ENCODE peak calls at places on chromosome 12, in ten cellular contexts. M is left ventricle myocardium inferior, R is RKO, O is glutamatergic neuron, G is mesothelial cell of epicardium, Z is kidney glomerular epithelial cell, E is Caki2, V is H9, D is MM.1S, J is AG08396. X is an unnamed sample.

GRCh38 chr12:131684015-131684725 is 26.7 kb upstream of the SFSWAP start:
- DNase-seq in G (no peak), O (no peak), R (no peak), D (no peak), V (no peak), J (no peak), M (no peak), E (no peak), Z (no peak), X (peak; percentile 28)

GRCh38 chr12:25644964-25645363 is 91.9 kb upstream of the LMNTD1 start:
- DNase-seq in O (no peak), V (no peak), Z (no peak), J (no peak), G (no peak), D (no peak), M (no peak), R (no peak), E (no peak), X (no peak)

GRCh38 chr12:119980247-119980646 is 8.8 kb upstream of the BICDL1 start:
- DNase-seq in O (no peak), E (no peak), D (no peak), R (no peak), J (no peak), G (no peak), Z (no peak), V (no peak), M (no peak), X (no peak)

GRCh38 chr12:62998454-62998853 is 63.5 kb upstream of the PPM1H start:
- DNase-seq in R (no peak), Z (no peak), M (no peak), J (no peak), O (no peak), E (no peak), G (no peak), V (no peak), D (no peak), X (no peak)

GRCh38 chr12:76310110-76310509 is 38.1 kb downstream of the BBS10 start:
- DNase-seq in Z (peak; percentile 66), J (no peak), O (no peak), E (no peak), G (no peak), M (no peak), V (no peak), D (no peak), R (no peak), X (no peak)

GRCh38 chr12:6700646-6701051 is at the start of gene PIANP:
- DNase-seq in R (no peak), O (peak; percentile 89), J (peak; percentile 76), Z (no peak), E (no peak), G (peak; percentile 75), M (peak; percentile 38), D (no peak), V (peak; percentile 59), X (no peak)

GRCh38 chr12:80593766-80594165 is 113.7 kb upstream of the MYF6 start:
- DNase-seq in V (no peak), Z (peak; percentile 53), D (no peak), J (peak; percentile 17), G (no peak), E (no peak), M (no peak), O (no peak), R (no peak), X (no peak)

GRCh38 chr12:91921555-91921954 is 224.1 kb downstream of the BTG1 start:
- DNase-seq in J (no peak), G (no peak), Z (no peak), O (no peak), D (no peak), M (no peak), V (no peak), E (no peak), R (no peak), X (no peak)

GRCh38 chr12:95993907-95994306 is 2.2 kb downstream of the HAL start:
- DNase-seq in O (no peak), G (no peak), E (no peak), V (no peak), R (no peak), Z (no peak), J (no peak), M (no peak), D (no peak), X (no peak)

GRCh38 chr12:71888521-71888920 is 49.0 kb downstream of the TBC1D15 start:
- DNase-seq in V (no peak), M (no peak), E (no peak), R (no peak), O (no peak), Z (no peak), J (no peak), D (no peak), G (no peak), X (no peak)

GRCh38 chr12:130948136-130948535 is 5.6 kb upstream of the ADGRD1 start:
- DNase-seq in Z (no peak), J (no peak), D (no peak), M (no peak), O (no peak), R (no peak), E (no peak), G (no peak), V (peak; percentile 77), X (no peak)

GRCh38 chr12:105319691-105320209 is 10.7 kb upstream of the C12orf75 start:
- DNase-seq in O (no peak), J (no peak), D (no peak), R (no peak), E (no peak), G (no peak), V (peak; percentile 55), M (no peak), Z (no peak), X (no peak)

GRCh38 chr12:71719647-71720370 is 33.9 kb downstream of the TMEM19 start:
- DNase-seq in R (no peak), M (no peak), Z (no peak), E (no peak), D (no peak), J (no peak), O (no peak), V (no peak), G (no peak), X (no peak)

GRCh38 chr12:132222096-132222807 is 78.0 kb downstream of the NOC4L start:
- DNase-seq in D (no peak), M (no peak), R (no peak), J (peak; percentile 36), V (no peak), G (no peak), Z (peak; percentile 55), O (peak; percentile 66), E (peak; percentile 95), X (peak; percentile 84)

GRCh38 chr12:57822392-57823130 is 4.0 kb upstream of the AVIL start:
- DNase-seq in Z (no peak), R (no peak), D (no peak), G (no peak), M (no peak), E (no peak), O (no peak), J (no peak), V (no peak), X (no peak)

GRCh38 chr12:68259318-68259940 is 6.0 kb upstream of the IL22 start:
- DNase-seq in J (no peak), R (peak; percentile 88), G (no peak), V (no peak), O (no peak), E (peak; percentile 35), D (no peak), M (no peak), Z (peak; percentile 89), X (no peak)

GRCh38 chr12:87430444-87430843 is 598.8 kb downstream of the C12orf50 start:
- DNase-seq in E (no peak), G (no peak), O (no peak), Z (no peak), J (no peak), R (no peak), M (no peak), D (no peak), V (no peak), X (no peak)

GRCh38 chr12:54164402-54165145 is 24.2 kb downstream of the SMUG1 start:
- DNase-seq in Z (no peak), D (no peak), J (no peak), E (no peak), V (peak; percentile 64), G (no peak), R (no peak), O (peak; percentile 61), M (no peak), X (no peak)

GRCh38 chr12:123237646-123238329 is 4.6 kb downstream of the MTRFR start:
- DNase-seq in O (peak; percentile 75), E (peak; percentile 41), J (peak; percentile 66), V (peak; percentile 53), M (peak; percentile 64), R (peak; percentile 83), G (peak; percentile 57), D (peak; percentile 45), Z (peak; percentile 56), X (peak; percentile 86)

GRCh38 chr12:107335802-107336570 is 242.6 kb upstream of the CRY1 start:
- DNase-seq in D (no peak), M (no peak), G (no peak), R (no peak), E (peak; percentile 98), V (no peak), O (no peak), J (no peak), Z (peak; percentile 30), X (no peak)

GRCh38 chr12:73632661-73633060 is 905.0 kb upstream of the ATXN7L3B start:
- DNase-seq in O (no peak), Z (no peak), D (no peak), M (no peak), E (no peak), V (no peak), G (no peak), J (no peak), R (no peak), X (no peak)

GRCh38 chr12:100752841-100753240 is 41.7 kb upstream of the ANO4 start:
- DNase-seq in V (no peak), O (no peak), Z (no peak), J (no peak), G (no peak), M (no peak), R (no peak), D (no peak), E (no peak), X (no peak)